ENCODE peak calls at places on chromosomes 2 and 18, in nine cellular contexts. S is fibroblast of the conjunctiva; G is HTR-8/SVneo; E is pons; R is psoas muscle; W is activated effector memory CD4-positive, alpha-beta T cell treated with anti-CD3 and anti-CD28 coated beads, Interleukin-2, amount 50 U/mL, for 16 hours; B is endothelial cell; F is CD8-positive, alpha-beta memory T cell; A is fibroblast of pulmonary artery. P is an unnamed sample.

GRCh38 chr2:19714926-19715325 is 186.9 kb downstream of the TTC32 start:
- DNase-seq in A (no peak), G (no peak), F (no peak), R (no peak), B (no peak), W (no peak), E (no peak), S (no peak), P (no peak)

GRCh38 chr2:177799531-177799930 is 273.0 kb downstream of the PDE11A start:
- DNase-seq in E (peak), S (no peak), R (no peak), W (no peak), A (peak), F (no peak), G (no peak), B (peak), P (peak)

GRCh38 chr2:52936029-52936428 is 831.6 kb upstream of the CHAC2 start:
- DNase-seq in W (no peak), S (no peak), E (no peak), G (no peak), A (no peak), F (no peak), B (no peak), R (no peak), P (peak)

GRCh38 chr18:12391487-12392136 is 14.6 kb upstream of the AFG3L2 start:
- DNase-seq in G (peak), S (peak), B (peak), W (peak), A (peak), E (peak), R (peak), F (peak), P (peak)

GRCh38 chr18:33282709-33283333 is 157.7 kb downstream of the CCDC178 start:
- DNase-seq in F (no peak), R (no peak), W (no peak), A (no peak), B (no peak), E (no peak), S (no peak), G (no peak), P (no peak)

GRCh38 chr2:154623819-154624218 is 74.7 kb upstream of the KCNJ3 start:
- DNase-seq in S (peak), E (peak), G (peak), A (peak), W (no peak), B (peak), F (no peak), R (no peak), P (peak)

GRCh38 chr2:226184940-226185575 is 614.6 kb downstream of the IRS1 start:
- DNase-seq in S (peak), A (peak), F (no peak), E (peak), B (no peak), R (no peak), W (no peak), G (peak), P (peak)

GRCh38 chr2:220574038-220574437 is 946.6 kb downstream of the SLC4A3 start:
- DNase-seq in W (no peak), S (no peak), R (no peak), F (no peak), A (no peak), E (no peak), G (no peak), B (no peak), P (no peak)

GRCh38 chr18:58900015-58900649 is 35.5 kb downstream of the ZNF532 start:
- DNase-seq in W (no peak), R (no peak), S (no peak), E (no peak), B (no peak), F (no peak), G (no peak), A (no peak), P (peak)

GRCh38 chr2:237435844-237436590 is 22.1 kb upstream of the COL6A3 start:
- DNase-seq in G (no peak), W (no peak), E (no peak), B (no peak), F (no peak), S (peak), A (peak), R (peak), P (peak)

GRCh38 chr18:63286926-63287325 is 32.6 kb downstream of the BCL2 start:
- DNase-seq in A (no peak), E (no peak), R (no peak), G (no peak), B (no peak), F (no peak), W (no peak), S (no peak), P (no peak)

GRCh38 chr2:26442707-26443106 is 35.2 kb downstream of the OTOF start:
- DNase-seq in A (no peak), F (no peak), W (no peak), R (no peak), B (no peak), G (no peak), E (no peak), S (no peak), P (no peak)

GRCh38 chr18:63154350-63155152 is 165.0 kb downstream of the BCL2 start:
- DNase-seq in W (no peak), B (no peak), G (no peak), A (no peak), R (no peak), S (no peak), F (no peak), E (no peak), P (no peak)

GRCh38 chr2:193868833-193869232 is 1674.1 kb upstream of the TMEFF2 start:
- DNase-seq in E (no peak), A (no peak), F (no peak), G (no peak), W (no peak), R (no peak), S (no peak), B (no peak), P (no peak)

GRCh38 chr2:23198316-23199114 is 186.5 kb upstream of the KLHL29 start:
- DNase-seq in G (no peak), R (no peak), W (no peak), S (no peak), F (no peak), B (no peak), A (no peak), E (no peak), P (no peak)

GRCh38 chr2:222795671-222796357 is 65.0 kb upstream of the ACSL3 start:
- DNase-seq in W (no peak), E (no peak), F (no peak), R (no peak), A (no peak), B (no peak), G (no peak), S (no peak), P (no peak)

GRCh38 chr2:10185046-10185445 is 62.5 kb downstream of the RRM2 start:
- DNase-seq in E (peak), B (no peak), R (no peak), A (peak), G (no peak), F (no peak), W (no peak), S (no peak), P (peak)

GRCh38 chr2:39492095-39492590 is 55.1 kb upstream of the MAP4K3 start:
- DNase-seq in E (peak), B (no peak), A (peak), R (no peak), S (peak), W (no peak), G (peak), F (no peak), P (peak)

GRCh38 chr18:76697441-76697901 is 124.9 kb upstream of the ZNF236 start:
- DNase-seq in F (no peak), S (no peak), E (no peak), W (no peak), G (no peak), B (peak), A (peak), R (no peak), P (peak)

GRCh38 chr18:59453468-59453961 is 94.5 kb upstream of the LMAN1 start:
- DNase-seq in B (no peak), R (no peak), E (no peak), G (no peak), F (no peak), W (no peak), A (no peak), S (no peak), P (no peak)

GRCh38 chr2:71299507-71299906 is 32.1 kb upstream of the ZNF638 start:
- DNase-seq in E (peak), F (peak), A (peak), S (peak), B (peak), W (no peak), G (peak), R (no peak), P (peak)

GRCh38 chr18:35376742-35377695 is at the start of gene ZNF396:
- DNase-seq in W (peak), F (peak), R (peak), S (no peak), G (peak), B (peak), E (peak), A (peak), P (peak)

GRCh38 chr2:104332733-104333132 is 521.2 kb upstream of the POU3F3 start:
- DNase-seq in A (no peak), S (peak), W (no peak), R (no peak), G (no peak), F (no peak), B (no peak), E (peak), P (peak)

GRCh38 chr2:65343381-65343780 is 89.0 kb downstream of the SPRED2 start:
- DNase-seq in W (no peak), A (no peak), R (no peak), B (no peak), E (no peak), F (no peak), S (no peak), G (no peak), P (no peak)

GRCh38 chr2:204005940-204006721 is 69.6 kb downstream of the ICOS start:
- DNase-seq in A (no peak), S (no peak), B (no peak), W (no peak), E (no peak), G (no peak), R (no peak), F (no peak), P (no peak)

GRCh38 chr18:49650426-49650891 is 88.6 kb downstream of the LIPG start:
- DNase-seq in F (no peak), E (no peak), S (no peak), A (no peak), B (no peak), W (no peak), G (no peak), R (no peak), P (no peak)

GRCh38 chr2:196442211-196442610 is 197.3 kb upstream of the CCDC150 start:
- DNase-seq in S (no peak), E (no peak), W (no peak), G (no peak), R (no peak), A (no peak), B (no peak), F (no peak), P (no peak)

GRCh38 chr2:8576525-8577157 is 105.2 kb upstream of the ID2 start:
- DNase-seq in R (no peak), A (no peak), W (peak), S (no peak), E (peak), G (no peak), F (peak), B (no peak), P (no peak)

GRCh38 chr2:69798466-69798908 is 31.0 kb upstream of the GMCL1 start:
- DNase-seq in F (no peak), A (peak), G (peak), B (no peak), S (peak), W (no peak), R (no peak), E (no peak), P (peak)

GRCh38 chr2:241842620-241843211 is 16.0 kb downstream of the PDCD1 start:
- DNase-seq in A (no peak), R (peak), F (peak), W (peak), G (no peak), E (peak), S (no peak), B (no peak), P (no peak)

GRCh38 chr18:13461488-13461887 is 242.9 kb downstream of the LDLRAD4 start:
- DNase-seq in R (no peak), A (no peak), F (no peak), B (no peak), G (no peak), S (no peak), E (no peak), W (no peak), P (no peak)

GRCh38 chr2:119233326-119234020 is 9.8 kb downstream of the STEAP3 start:
- DNase-seq in S (no peak), G (peak), B (no peak), F (no peak), A (peak), E (no peak), R (peak), W (no peak), P (no peak)

GRCh38 chr2:207048421-207048820 is 109.1 kb downstream of the CPO start:
- DNase-seq in G (peak), W (no peak), E (no peak), A (no peak), S (no peak), F (no peak), B (no peak), R (no peak), P (peak)